ENCODE peak calls at places on chromosomes 2 and 18, in seven cellular contexts. W is amniotic stem cell; H is stimulated activated CD8-positive, alpha-beta memory T cell treated with anti-CD3 and anti-CD28 coated beads, Interleukin-2, amount 100 ng/mL, for 48 hours; K is NCI-H2171; E is skeletal muscle cell; T is left cardiac atrium; P is caudate nucleus. O is an unnamed sample.

GRCh38 chr2:223238301-223238700 is 186.3 kb downstream of the KCNE4 start:
- DNase-seq in W (no peak), H (no peak), K (no peak), E (no peak), T (no peak), P (no peak), O (no peak)

GRCh38 chr2:184692137-184692734 is 93.9 kb downstream of the ZNF804A start:
- DNase-seq in W (no peak), H (no peak), K (peak), E (peak), T (no peak), P (no peak), O (no peak)

GRCh38 chr2:154846842-154847241 is 148.3 kb downstream of the KCNJ3 start:
- DNase-seq in W (no peak), H (no peak), K (no peak), E (no peak), T (no peak), P (no peak), O (no peak)

GRCh38 chr18:55593888-55594287 is 5.9 kb upstream of the TCF4 start:
- DNase-seq in W (no peak), H (no peak), K (no peak), E (no peak), T (no peak), P (no peak), O (no peak)

GRCh38 chr2:10487144-10488104 is 39.3 kb upstream of the ODC1 start:
- DNase-seq in W (no peak), H (no peak), K (no peak), E (no peak), T (no peak), P (no peak), O (no peak)

GRCh38 chr2:24676493-24676892 is 116.7 kb downstream of the PTRHD1 start:
- DNase-seq in W (no peak), H (no peak), K (no peak), E (no peak), T (no peak), P (no peak), O (no peak)

GRCh38 chr2:27152102-27152795 is 3.4 kb downstream of the TCF23 start:
- DNase-seq in W (no peak), H (no peak), K (no peak), E (no peak), T (no peak), P (no peak), O (no peak)

GRCh38 chr2:16268301-16269000 is 328.1 kb downstream of the MYCN start:
- DNase-seq in W (no peak), H (no peak), K (no peak), E (no peak), T (no peak), P (no peak), O (no peak)

GRCh38 chr18:66495844-66496243 is 108.0 kb downstream of the CDH19 start:
- DNase-seq in W (no peak), H (no peak), K (peak), E (no peak), T (peak), P (no peak), O (peak)

GRCh38 chr2:62304429-62305417 is 108.8 kb downstream of the B3GNT2 start:
- DNase-seq in W (peak), H (peak), K (no peak), E (peak), T (peak), P (no peak), O (no peak)

O was measured in substantia nigra.